ENCODE peak calls at places on chromosomes 7 and 10, in four cellular contexts. One of them, this sample, is unnamed.

GRCh38 chr7:1123721-1124120 is 35.8 kb downstream of the GPER1 start:
- DNase-seq in lung: no peak
- DNase-seq in A549: peak; percentile 53
- DNase-seq in cardiac muscle cell: peak; percentile 95
- DNase-seq in this sample: no peak

GRCh38 chr7:141916099-141916498 is at the start of gene OR9A4:
- DNase-seq in lung: no peak
- DNase-seq in A549: no peak
- DNase-seq in cardiac muscle cell: no peak
- DNase-seq in this sample: no peak

GRCh38 chr7:1401011-1401410 is 58.3 kb downstream of the MICALL2 start:
- DNase-seq in lung: no peak
- DNase-seq in A549: peak; percentile 40
- DNase-seq in cardiac muscle cell: no peak
- DNase-seq in this sample: no peak

GRCh38 chr10:18140149-18140956 is at the start of gene CACNB2:
- DNase-seq in lung: no peak
- DNase-seq in A549: peak; percentile 29
- DNase-seq in cardiac muscle cell: peak; percentile 60
- DNase-seq in this sample: no peak

GRCh38 chr7:29835718-29836117 is 29.4 kb downstream of the WIPF3 start:
- DNase-seq in lung: no peak
- DNase-seq in A549: no peak
- DNase-seq in cardiac muscle cell: no peak
- DNase-seq in this sample: no peak

GRCh38 chr10:6778992-6779701 is 199.1 kb upstream of the PRKCQ start:
- DNase-seq in lung: peak; percentile 41
- DNase-seq in A549: peak; percentile 97
- DNase-seq in cardiac muscle cell: peak; percentile 93
- DNase-seq in this sample: peak; percentile 99

GRCh38 chr7:22700559-22701002 is 26.4 kb upstream of the IL6 start:
- DNase-seq in lung: no peak
- DNase-seq in A549: no peak
- DNase-seq in cardiac muscle cell: peak; percentile 87
- DNase-seq in this sample: no peak

GRCh38 chr7:90629306-90629918 is 33.3 kb downstream of the CDK14 start:
- DNase-seq in lung: no peak
- DNase-seq in A549: peak; percentile 43
- DNase-seq in cardiac muscle cell: peak; percentile 75
- DNase-seq in this sample: no peak

GRCh38 chr7:132564090-132564489 is 12.2 kb downstream of the PLXNA4 start:
- DNase-seq in lung: no peak
- DNase-seq in A549: no peak
- DNase-seq in cardiac muscle cell: no peak
- DNase-seq in this sample: no peak

GRCh38 chr10:88059176-88059575 is 195.8 kb downstream of the PTEN start:
- DNase-seq in lung: no peak
- DNase-seq in A549: no peak
- DNase-seq in cardiac muscle cell: no peak
- DNase-seq in this sample: no peak

GRCh38 chr10:43066481-43066880 is 10.4 kb upstream of the RET start:
- DNase-seq in lung: no peak
- DNase-seq in A549: no peak
- DNase-seq in cardiac muscle cell: no peak
- DNase-seq in this sample: no peak

GRCh38 chr10:107984581-107984980 is 820.1 kb upstream of the SORCS1 start:
- DNase-seq in lung: no peak
- DNase-seq in A549: no peak
- DNase-seq in cardiac muscle cell: no peak
- DNase-seq in this sample: no peak

GRCh38 chr7:90250601-90251303 is 5.8 kb downstream of the CFAP69 start:
- DNase-seq in lung: no peak
- DNase-seq in A549: no peak
- DNase-seq in cardiac muscle cell: peak; percentile 90
- DNase-seq in this sample: no peak

GRCh38 chr7:98303906-98304305 is 22.4 kb downstream of the BRI3 start:
- DNase-seq in lung: no peak
- DNase-seq in A549: no peak
- DNase-seq in cardiac muscle cell: no peak
- DNase-seq in this sample: no peak

GRCh38 chr10:69232252-69232651 is 12.1 kb downstream of the HKDC1 start:
- DNase-seq in lung: no peak
- DNase-seq in A549: peak; percentile 86
- DNase-seq in cardiac muscle cell: peak; percentile 68
- DNase-seq in this sample: peak; percentile 88

GRCh38 chr7:127897704-127898454 is 133.4 kb downstream of the LRRC4 start:
- DNase-seq in lung: no peak
- DNase-seq in A549: no peak
- DNase-seq in cardiac muscle cell: no peak
- DNase-seq in this sample: no peak

GRCh38 chr7:1579481-1580421 is 9.9 kb upstream of the PSMG3 start:
- DNase-seq in lung: peak; percentile 68
- DNase-seq in A549: peak; percentile 64
- DNase-seq in cardiac muscle cell: peak; percentile 70
- DNase-seq in this sample: no peak

GRCh38 chr10:90621577-90621976 is 236.3 kb downstream of the HTR7 start:
- DNase-seq in lung: no peak
- DNase-seq in A549: no peak
- DNase-seq in cardiac muscle cell: peak; percentile 41
- DNase-seq in this sample: peak; percentile 34

GRCh38 chr7:99102809-99103690 is 40.9 kb downstream of the SMURF1 start:
- DNase-seq in lung: no peak
- DNase-seq in A549: peak; percentile 50
- DNase-seq in cardiac muscle cell: no peak
- DNase-seq in this sample: peak; percentile 66

GRCh38 chr7:88546808-88547207 is 212.7 kb upstream of the ZNF804B start:
- DNase-seq in lung: no peak
- DNase-seq in A549: peak; percentile 54
- DNase-seq in cardiac muscle cell: peak; percentile 8
- DNase-seq in this sample: peak; percentile 43

GRCh38 chr7:2732959-2733584 is 45.1 kb downstream of the AMZ1 start:
- DNase-seq in lung: no peak
- DNase-seq in A549: no peak
- DNase-seq in cardiac muscle cell: peak; percentile 79
- DNase-seq in this sample: no peak

GRCh38 chr7:147394329-147394728 is 1196.2 kb upstream of the C7orf33 start:
- DNase-seq in lung: no peak
- DNase-seq in A549: no peak
- DNase-seq in cardiac muscle cell: no peak
- DNase-seq in this sample: no peak

GRCh38 chr10:16986406-16987128 is 143.0 kb downstream of the CUBN start:
- DNase-seq in lung: no peak
- DNase-seq in A549: no peak
- DNase-seq in cardiac muscle cell: peak; percentile 57
- DNase-seq in this sample: peak; percentile 87

GRCh38 chr7:102236592-102237287 is 49.9 kb upstream of the SH2B2 start:
- DNase-seq in lung: peak; percentile 48
- DNase-seq in A549: peak; percentile 78
- DNase-seq in cardiac muscle cell: peak; percentile 77
- DNase-seq in this sample: no peak

GRCh38 chr7:114944742-114945625 is 23.1 kb downstream of the MDFIC start:
- DNase-seq in lung: peak; percentile 51
- DNase-seq in A549: no peak
- DNase-seq in cardiac muscle cell: peak; percentile 93
- DNase-seq in this sample: no peak

GRCh38 chr7:70829221-70830059 is 302.5 kb upstream of the GALNT17 start:
- DNase-seq in lung: peak; percentile 56
- DNase-seq in A549: peak; percentile 47
- DNase-seq in cardiac muscle cell: peak; percentile 68
- DNase-seq in this sample: no peak

GRCh38 chr7:132646064-132646463 is 69.8 kb upstream of the PLXNA4 start:
- DNase-seq in lung: no peak
- DNase-seq in A549: no peak
- DNase-seq in cardiac muscle cell: peak; percentile 10
- DNase-seq in this sample: no peak

GRCh38 chr10:33122014-33122788 is 164.2 kb upstream of the ITGB1 start:
- DNase-seq in lung: no peak
- DNase-seq in A549: peak; percentile 29
- DNase-seq in cardiac muscle cell: peak; percentile 85
- DNase-seq in this sample: no peak

GRCh38 chr10:131708225-131708624 is 192.6 kb upstream of the PPP2R2D start:
- DNase-seq in lung: no peak
- DNase-seq in A549: no peak
- DNase-seq in cardiac muscle cell: no peak
- DNase-seq in this sample: no peak

GRCh38 chr7:14754631-14755030 is 147.9 kb downstream of the DGKB start:
- DNase-seq in lung: no peak
- DNase-seq in A549: no peak
- DNase-seq in cardiac muscle cell: peak; percentile 33
- DNase-seq in this sample: no peak

GRCh38 chr7:129948877-129949291 is 3.9 kb downstream of the UBE2H start:
- DNase-seq in lung: peak; percentile 92
- DNase-seq in A549: peak; percentile 94
- DNase-seq in cardiac muscle cell: peak; percentile 95
- DNase-seq in this sample: peak; percentile 82

GRCh38 chr7:3095046-3095445 is 51.4 kb upstream of the CARD11 start:
- DNase-seq in lung: no peak
- DNase-seq in A549: no peak
- DNase-seq in cardiac muscle cell: no peak
- DNase-seq in this sample: no peak

GRCh38 chr10:14571866-14572507 is 202.7 kb downstream of the FAM107B start:
- DNase-seq in lung: peak; percentile 90
- DNase-seq in A549: peak; percentile 96
- DNase-seq in cardiac muscle cell: peak; percentile 37
- DNase-seq in this sample: peak; percentile 46

GRCh38 chr7:37759519-37759918 is 76.0 kb downstream of the GPR141 start:
- DNase-seq in lung: no peak
- DNase-seq in A549: no peak
- DNase-seq in cardiac muscle cell: no peak
- DNase-seq in this sample: no peak

GRCh38 chr7:12930534-12930933 is 243.1 kb downstream of the ARL4A start:
- DNase-seq in lung: no peak
- DNase-seq in A549: no peak
- DNase-seq in cardiac muscle cell: peak; percentile 39
- DNase-seq in this sample: no peak

GRCh38 chr10:95321554-95322301 is 30.9 kb upstream of the PDLIM1 start:
- DNase-seq in lung: no peak
- DNase-seq in A549: no peak
- DNase-seq in cardiac muscle cell: no peak
- DNase-seq in this sample: no peak

GRCh38 chr10:71179382-71179781 is 33.0 kb upstream of the UNC5B start:
- DNase-seq in lung: no peak
- DNase-seq in A549: no peak
- DNase-seq in cardiac muscle cell: no peak
- DNase-seq in this sample: no peak

GRCh38 chr10:71178880-71179279 is 33.5 kb upstream of the UNC5B start:
- DNase-seq in lung: no peak
- DNase-seq in A549: no peak
- DNase-seq in cardiac muscle cell: no peak
- DNase-seq in this sample: no peak

DNA sequence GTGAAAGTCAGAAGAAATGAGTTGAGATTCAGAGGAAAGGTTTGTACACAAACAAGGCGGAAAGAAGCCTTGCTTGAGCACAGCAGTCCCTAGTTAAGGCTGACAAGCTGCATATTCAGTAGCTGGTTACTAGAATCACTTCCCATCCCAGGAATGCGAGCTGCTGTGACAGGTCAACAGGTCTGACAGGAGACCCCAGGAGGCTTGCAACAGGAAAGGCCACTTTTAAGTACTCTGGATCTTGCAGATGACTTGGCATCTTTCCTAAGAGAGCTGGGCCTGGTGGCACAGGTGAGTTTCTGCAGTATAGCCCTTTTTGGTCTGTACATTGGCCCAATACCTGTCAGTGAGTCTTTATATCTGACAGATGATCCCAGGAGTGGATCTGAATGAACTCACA is 35.7 kb upstream of the UNC5B start:
- DNase-seq in lung: no peak
- DNase-seq in A549: no peak
- DNase-seq in cardiac muscle cell: no peak
- DNase-seq in this sample: no peak
- H3K4me1 ChIP-seq in lung: no peaks in the 10 kb centered on the region
- H3K4me1 ChIP-seq in A549: no peaks in the 10 kb centered on the region
- H3K4me1 ChIP-seq in cardiac muscle cell: no peaks in the 10 kb centered on the region
- H3K4me1 ChIP-seq in this sample: no peaks in the 10 kb centered on the region

GRCh38 chr10:31706921-31707571 is 221.6 kb downstream of the ARHGAP12 start:
- DNase-seq in lung: peak; percentile 46
- DNase-seq in A549: no peak
- DNase-seq in cardiac muscle cell: peak; percentile 30
- DNase-seq in this sample: no peak
- H3K27ac ChIP-seq in lung: peak overlapping the region; percentile 78
- H3K27ac ChIP-seq in A549: no peak overlapping the region
- H3K27ac ChIP-seq in cardiac muscle cell: peak overlapping the region; percentile 38
- H3K27ac ChIP-seq in this sample: no peak overlapping the region

DNA sequence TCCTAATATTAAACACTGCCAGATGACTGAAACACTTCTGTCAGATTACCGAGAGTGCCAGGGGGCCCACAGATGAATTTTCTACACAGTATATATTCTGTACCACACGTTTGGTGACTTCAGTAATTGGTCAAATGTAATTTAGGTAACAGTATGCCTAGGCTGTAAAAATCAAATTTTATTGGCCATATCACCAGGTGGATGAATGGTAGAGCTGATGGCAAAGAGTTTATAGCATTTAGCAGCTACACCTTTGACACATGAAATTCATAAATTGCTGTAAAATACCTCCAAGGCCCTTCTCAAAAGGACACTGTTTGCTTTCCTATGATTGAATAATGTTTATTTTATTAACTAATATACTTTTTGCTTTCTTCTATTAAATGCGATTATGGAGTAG is 101.3 kb downstream of the ARID5B start:
- DNase-seq in lung: no peak
- DNase-seq in A549: no peak
- DNase-seq in cardiac muscle cell: no peak
- DNase-seq in this sample: no peak
- H3K4me1 ChIP-seq in lung: peaks cover 3% of the 10 kb centered on the region
- H3K4me1 ChIP-seq in A549: no peaks in the 10 kb centered on the region
- H3K4me1 ChIP-seq in cardiac muscle cell: peaks cover 15% of the 10 kb centered on the region
- H3K4me1 ChIP-seq in this sample: no peaks in the 10 kb centered on the region

GRCh38 chr7:41788556-41788955 is 85.7 kb upstream of the INHBA start:
- DNase-seq in lung: no peak
- DNase-seq in A549: no peak
- DNase-seq in cardiac muscle cell: no peak
- DNase-seq in this sample: peak; percentile 81

GRCh38 chr7:41787951-41788350 is 85.1 kb upstream of the INHBA start:
- DNase-seq in lung: no peak
- DNase-seq in A549: no peak
- DNase-seq in cardiac muscle cell: no peak
- DNase-seq in this sample: no peak

GRCh38 chr7:41785840-41786239 is 83.0 kb upstream of the INHBA start:
- DNase-seq in lung: no peak
- DNase-seq in A549: no peak
- DNase-seq in cardiac muscle cell: no peak
- DNase-seq in this sample: no peak

GRCh38 chr7:41786324-41786723 is 83.4 kb upstream of the INHBA start:
- DNase-seq in lung: no peak
- DNase-seq in A549: no peak
- DNase-seq in cardiac muscle cell: no peak
- DNase-seq in this sample: no peak

DNA sequence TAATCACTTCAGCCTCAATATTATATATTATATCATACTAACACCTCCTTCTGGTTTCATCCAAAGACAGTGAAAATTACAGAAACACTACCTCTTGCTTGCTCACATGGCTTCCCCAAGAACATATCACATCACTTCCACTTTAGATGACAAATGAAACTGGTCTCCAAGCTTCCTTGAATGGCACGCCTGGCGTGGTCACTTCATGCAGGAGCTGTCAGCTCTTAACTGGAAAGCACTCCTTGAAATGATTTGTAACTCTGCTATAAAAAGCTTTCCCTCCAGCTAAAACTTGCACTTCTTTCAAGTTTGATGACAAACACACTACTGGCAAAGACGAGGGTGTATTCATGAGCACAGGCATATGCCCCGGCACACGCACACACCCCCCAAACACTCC is 84.1 kb upstream of the INHBA start:
- DNase-seq in lung: no peak
- DNase-seq in A549: no peak
- DNase-seq in cardiac muscle cell: no peak
- DNase-seq in this sample: no peak
- H3K27ac ChIP-seq in lung: no peak overlapping the region
- H3K27ac ChIP-seq in A549: no peak overlapping the region
- H3K27ac ChIP-seq in cardiac muscle cell: peak overlapping the region; percentile 20
- H3K27ac ChIP-seq in this sample: no peak overlapping the region